ENCODE peak calls at places on chromosomes 12 and 14, in nine cellular contexts. One of them, this sample, is unnamed.

GRCh38 chr14:59221558-59221957 is 33.1 kb downstream of the DAAM1 start:
- DNase-seq in cardiac muscle cell: no peak
- DNase-seq in HepG2: no peak
- DNase-seq in upper lobe of right lung: no peak
- DNase-seq in choroid plexus epithelial cell: no peak
- DNase-seq in CD4-positive, alpha-beta T cell: no peak
- DNase-seq in retinal pigment epithelial cell: no peak
- DNase-seq in GM23338: no peak
- DNase-seq in dorsolateral prefrontal cortex: no peak
- DNase-seq in this sample: no peak

GRCh38 chr14:68695871-68696665 is 96.8 kb downstream of the ZFP36L1 start:
- DNase-seq in CD4-positive, alpha-beta T cell: no peak
- DNase-seq in HepG2: no peak
- DNase-seq in choroid plexus epithelial cell: no peak
- DNase-seq in retinal pigment epithelial cell: no peak
- DNase-seq in dorsolateral prefrontal cortex: no peak
- DNase-seq in GM23338: no peak
- DNase-seq in upper lobe of right lung: no peak
- DNase-seq in cardiac muscle cell: no peak
- DNase-seq in this sample: no peak

GRCh38 chr12:60162988-60163720 is 567.3 kb downstream of the SLC16A7 start:
- DNase-seq in choroid plexus epithelial cell: no peak
- DNase-seq in upper lobe of right lung: no peak
- DNase-seq in dorsolateral prefrontal cortex: no peak
- DNase-seq in CD4-positive, alpha-beta T cell: no peak
- DNase-seq in HepG2: no peak
- DNase-seq in retinal pigment epithelial cell: no peak
- DNase-seq in cardiac muscle cell: peak
- DNase-seq in GM23338: peak
- DNase-seq in this sample: no peak

GRCh38 chr12:12381982-12382381 is 25.1 kb downstream of the BORCS5 start:
- DNase-seq in GM23338: peak
- DNase-seq in CD4-positive, alpha-beta T cell: no peak
- DNase-seq in retinal pigment epithelial cell: no peak
- DNase-seq in dorsolateral prefrontal cortex: no peak
- DNase-seq in choroid plexus epithelial cell: no peak
- DNase-seq in upper lobe of right lung: no peak
- DNase-seq in HepG2: no peak
- DNase-seq in cardiac muscle cell: no peak
- DNase-seq in this sample: no peak

GRCh38 chr14:24094839-24095195 is 706 bp downstream of the PCK2 start:
- DNase-seq in dorsolateral prefrontal cortex: no peak
- DNase-seq in retinal pigment epithelial cell: no peak
- DNase-seq in GM23338: peak
- DNase-seq in CD4-positive, alpha-beta T cell: no peak
- DNase-seq in choroid plexus epithelial cell: peak
- DNase-seq in upper lobe of right lung: peak
- DNase-seq in HepG2: no peak
- DNase-seq in cardiac muscle cell: no peak
- DNase-seq in this sample: no peak

GRCh38 chr12:3728686-3729085 is 24.2 kb downstream of the CRACR2A start:
- DNase-seq in CD4-positive, alpha-beta T cell: no peak
- DNase-seq in dorsolateral prefrontal cortex: no peak
- DNase-seq in choroid plexus epithelial cell: no peak
- DNase-seq in cardiac muscle cell: no peak
- DNase-seq in GM23338: no peak
- DNase-seq in retinal pigment epithelial cell: no peak
- DNase-seq in HepG2: no peak
- DNase-seq in upper lobe of right lung: no peak
- DNase-seq in this sample: no peak

GRCh38 chr12:96886998-96887677 is 19.9 kb upstream of the NEDD1 start:
- DNase-seq in retinal pigment epithelial cell: no peak
- DNase-seq in CD4-positive, alpha-beta T cell: no peak
- DNase-seq in dorsolateral prefrontal cortex: no peak
- DNase-seq in upper lobe of right lung: no peak
- DNase-seq in choroid plexus epithelial cell: peak
- DNase-seq in HepG2: no peak
- DNase-seq in cardiac muscle cell: peak
- DNase-seq in GM23338: peak
- DNase-seq in this sample: no peak

GRCh38 chr14:83485591-83485990 is 1951.9 kb upstream of the SEL1L start:
- DNase-seq in retinal pigment epithelial cell: no peak
- DNase-seq in dorsolateral prefrontal cortex: no peak
- DNase-seq in cardiac muscle cell: no peak
- DNase-seq in upper lobe of right lung: no peak
- DNase-seq in CD4-positive, alpha-beta T cell: no peak
- DNase-seq in choroid plexus epithelial cell: peak
- DNase-seq in HepG2: no peak
- DNase-seq in GM23338: no peak
- DNase-seq in this sample: no peak

GRCh38 chr12:6602526-6602925 is 4.7 kb downstream of the CHD4 start:
- DNase-seq in GM23338: no peak
- DNase-seq in HepG2: no peak
- DNase-seq in retinal pigment epithelial cell: no peak
- DNase-seq in CD4-positive, alpha-beta T cell: no peak
- DNase-seq in upper lobe of right lung: no peak
- DNase-seq in cardiac muscle cell: no peak
- DNase-seq in dorsolateral prefrontal cortex: no peak
- DNase-seq in choroid plexus epithelial cell: no peak
- DNase-seq in this sample: no peak

GRCh38 chr14:60653388-60653690 is 4.1 kb upstream of the SIX1 start:
- DNase-seq in dorsolateral prefrontal cortex: no peak
- DNase-seq in CD4-positive, alpha-beta T cell: no peak
- DNase-seq in retinal pigment epithelial cell: no peak
- DNase-seq in choroid plexus epithelial cell: no peak
- DNase-seq in upper lobe of right lung: no peak
- DNase-seq in HepG2: no peak
- DNase-seq in GM23338: peak
- DNase-seq in cardiac muscle cell: no peak
- DNase-seq in this sample: no peak

GRCh38 chr14:62947291-62947690 is 98.0 kb downstream of the KCNH5 start:
- DNase-seq in GM23338: no peak
- DNase-seq in CD4-positive, alpha-beta T cell: no peak
- DNase-seq in HepG2: no peak
- DNase-seq in upper lobe of right lung: no peak
- DNase-seq in retinal pigment epithelial cell: no peak
- DNase-seq in choroid plexus epithelial cell: no peak
- DNase-seq in dorsolateral prefrontal cortex: no peak
- DNase-seq in cardiac muscle cell: no peak
- DNase-seq in this sample: no peak

GRCh38 chr14:26820578-26820977 is 222.7 kb upstream of the NOVA1 start:
- DNase-seq in upper lobe of right lung: no peak
- DNase-seq in dorsolateral prefrontal cortex: no peak
- DNase-seq in GM23338: no peak
- DNase-seq in retinal pigment epithelial cell: no peak
- DNase-seq in CD4-positive, alpha-beta T cell: no peak
- DNase-seq in cardiac muscle cell: no peak
- DNase-seq in choroid plexus epithelial cell: no peak
- DNase-seq in HepG2: no peak
- DNase-seq in this sample: no peak

GRCh38 chr14:92577321-92577742 is 63.8 kb downstream of the RIN3 start:
- DNase-seq in cardiac muscle cell: no peak
- DNase-seq in upper lobe of right lung: no peak
- DNase-seq in CD4-positive, alpha-beta T cell: no peak
- DNase-seq in retinal pigment epithelial cell: no peak
- DNase-seq in dorsolateral prefrontal cortex: no peak
- DNase-seq in choroid plexus epithelial cell: no peak
- DNase-seq in GM23338: no peak
- DNase-seq in HepG2: no peak
- DNase-seq in this sample: no peak

GRCh38 chr14:98174031-98174430 is 1098.0 kb downstream of the BCL11B start:
- DNase-seq in HepG2: no peak
- DNase-seq in upper lobe of right lung: no peak
- DNase-seq in CD4-positive, alpha-beta T cell: no peak
- DNase-seq in GM23338: no peak
- DNase-seq in retinal pigment epithelial cell: no peak
- DNase-seq in dorsolateral prefrontal cortex: no peak
- DNase-seq in choroid plexus epithelial cell: no peak
- DNase-seq in cardiac muscle cell: no peak
- DNase-seq in this sample: no peak

GRCh38 chr14:54579606-54580005 is 12.7 kb downstream of the SAMD4A start:
- DNase-seq in choroid plexus epithelial cell: peak
- DNase-seq in cardiac muscle cell: no peak
- DNase-seq in retinal pigment epithelial cell: no peak
- DNase-seq in GM23338: no peak
- DNase-seq in dorsolateral prefrontal cortex: no peak
- DNase-seq in HepG2: no peak
- DNase-seq in CD4-positive, alpha-beta T cell: no peak
- DNase-seq in upper lobe of right lung: no peak
- DNase-seq in this sample: no peak

GRCh38 chr12:84492381-84492883 is 420.2 kb downstream of the SLC6A15 start:
- DNase-seq in retinal pigment epithelial cell: no peak
- DNase-seq in GM23338: no peak
- DNase-seq in upper lobe of right lung: no peak
- DNase-seq in cardiac muscle cell: no peak
- DNase-seq in HepG2: no peak
- DNase-seq in choroid plexus epithelial cell: no peak
- DNase-seq in CD4-positive, alpha-beta T cell: no peak
- DNase-seq in dorsolateral prefrontal cortex: no peak
- DNase-seq in this sample: no peak

GRCh38 chr12:84502907-84503787 is 409.5 kb downstream of the SLC6A15 start:
- DNase-seq in GM23338: peak
- DNase-seq in choroid plexus epithelial cell: peak
- DNase-seq in HepG2: peak
- DNase-seq in CD4-positive, alpha-beta T cell: no peak
- DNase-seq in retinal pigment epithelial cell: peak
- DNase-seq in upper lobe of right lung: no peak
- DNase-seq in dorsolateral prefrontal cortex: peak
- DNase-seq in cardiac muscle cell: peak
- DNase-seq in this sample: no peak

GRCh38 chr12:84502180-84502857 is 410.3 kb downstream of the SLC6A15 start:
- DNase-seq in upper lobe of right lung: no peak
- DNase-seq in cardiac muscle cell: no peak
- DNase-seq in dorsolateral prefrontal cortex: no peak
- DNase-seq in retinal pigment epithelial cell: no peak
- DNase-seq in CD4-positive, alpha-beta T cell: no peak
- DNase-seq in HepG2: no peak
- DNase-seq in GM23338: no peak
- DNase-seq in choroid plexus epithelial cell: no peak
- DNase-seq in this sample: no peak

GRCh38 chr12:84497819-84498218 is 414.8 kb downstream of the SLC6A15 start:
- DNase-seq in dorsolateral prefrontal cortex: no peak
- DNase-seq in CD4-positive, alpha-beta T cell: no peak
- DNase-seq in GM23338: peak
- DNase-seq in cardiac muscle cell: peak
- DNase-seq in choroid plexus epithelial cell: peak
- DNase-seq in upper lobe of right lung: no peak
- DNase-seq in retinal pigment epithelial cell: no peak
- DNase-seq in HepG2: peak
- DNase-seq in this sample: no peak
- TF ChIP-seq CTCF in dorsolateral prefrontal cortex: no peak
- TF ChIP-seq CTCF in CD4-positive, alpha-beta T cell: no peak
- TF ChIP-seq CTCF in GM23338: peak
- TF ChIP-seq CTCF in cardiac muscle cell: peak
- TF ChIP-seq CTCF in choroid plexus epithelial cell: peak
- TF ChIP-seq CTCF in upper lobe of right lung: no peak
- TF ChIP-seq CTCF in retinal pigment epithelial cell: peak
- TF ChIP-seq CTCF in HepG2: peak
- TF ChIP-seq CTCF in this sample: peak

DNA sequence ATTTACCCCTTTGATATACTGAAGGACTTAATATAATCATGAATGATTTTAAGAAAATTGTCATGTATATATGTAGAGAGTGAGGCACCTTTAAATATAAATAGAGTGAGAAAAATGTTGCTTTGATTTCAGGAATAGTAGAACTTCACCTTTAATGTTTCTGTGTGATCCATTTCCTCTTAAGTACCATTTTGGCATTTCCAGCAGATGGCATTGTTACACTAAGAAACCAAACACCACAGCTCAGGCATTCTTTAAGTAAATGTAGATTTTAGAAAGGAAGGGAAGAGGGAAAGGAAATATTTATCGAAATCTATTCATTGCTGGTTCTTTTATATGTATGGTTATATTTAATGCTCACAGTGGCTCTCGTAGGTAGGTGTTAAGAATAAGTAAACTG is 556.7 kb upstream of the FBXO33 start:
- DNase-seq in GM23338: peak
- DNase-seq in HepG2: peak
- DNase-seq in CD4-positive, alpha-beta T cell: no peak
- DNase-seq in cardiac muscle cell: peak
- DNase-seq in choroid plexus epithelial cell: peak
- DNase-seq in dorsolateral prefrontal cortex: no peak
- DNase-seq in upper lobe of right lung: no peak
- DNase-seq in retinal pigment epithelial cell: peak
- DNase-seq in this sample: no peak
- TF ChIP-seq CTCF in GM23338: peak
- TF ChIP-seq CTCF in HepG2: peak
- TF ChIP-seq CTCF in CD4-positive, alpha-beta T cell: no peak
- TF ChIP-seq CTCF in cardiac muscle cell: peak
- TF ChIP-seq CTCF in choroid plexus epithelial cell: peak
- TF ChIP-seq CTCF in dorsolateral prefrontal cortex: peak
- TF ChIP-seq CTCF in upper lobe of right lung: peak
- TF ChIP-seq CTCF in retinal pigment epithelial cell: peak
- TF ChIP-seq CTCF in this sample: peak

GRCh38 chr12:94200069-94200468 is 51.7 kb downstream of the PLXNC1 start:
- DNase-seq in choroid plexus epithelial cell: no peak
- DNase-seq in upper lobe of right lung: no peak
- DNase-seq in retinal pigment epithelial cell: no peak
- DNase-seq in GM23338: no peak
- DNase-seq in CD4-positive, alpha-beta T cell: no peak
- DNase-seq in HepG2: peak
- DNase-seq in dorsolateral prefrontal cortex: no peak
- DNase-seq in cardiac muscle cell: no peak
- DNase-seq in this sample: no peak

GRCh38 chr12:94200695-94201094 is 52.3 kb downstream of the PLXNC1 start:
- DNase-seq in cardiac muscle cell: no peak
- DNase-seq in HepG2: no peak
- DNase-seq in choroid plexus epithelial cell: no peak
- DNase-seq in dorsolateral prefrontal cortex: no peak
- DNase-seq in upper lobe of right lung: no peak
- DNase-seq in CD4-positive, alpha-beta T cell: no peak
- DNase-seq in GM23338: no peak
- DNase-seq in retinal pigment epithelial cell: no peak
- DNase-seq in this sample: no peak

GRCh38 chr12:94195483-94195882 is 47.1 kb downstream of the PLXNC1 start:
- DNase-seq in HepG2: no peak
- DNase-seq in dorsolateral prefrontal cortex: no peak
- DNase-seq in retinal pigment epithelial cell: no peak
- DNase-seq in CD4-positive, alpha-beta T cell: no peak
- DNase-seq in GM23338: peak
- DNase-seq in upper lobe of right lung: no peak
- DNase-seq in cardiac muscle cell: no peak
- DNase-seq in choroid plexus epithelial cell: no peak
- DNase-seq in this sample: no peak

GRCh38 chr12:94198469-94198868 is 50.1 kb downstream of the PLXNC1 start:
- DNase-seq in upper lobe of right lung: no peak
- DNase-seq in HepG2: no peak
- DNase-seq in dorsolateral prefrontal cortex: no peak
- DNase-seq in retinal pigment epithelial cell: no peak
- DNase-seq in choroid plexus epithelial cell: no peak
- DNase-seq in cardiac muscle cell: no peak
- DNase-seq in CD4-positive, alpha-beta T cell: no peak
- DNase-seq in GM23338: no peak
- DNase-seq in this sample: no peak

GRCh38 chr12:94198872-94199271 is 50.5 kb downstream of the PLXNC1 start:
- DNase-seq in GM23338: peak
- DNase-seq in HepG2: no peak
- DNase-seq in upper lobe of right lung: no peak
- DNase-seq in CD4-positive, alpha-beta T cell: no peak
- DNase-seq in retinal pigment epithelial cell: no peak
- DNase-seq in cardiac muscle cell: no peak
- DNase-seq in choroid plexus epithelial cell: no peak
- DNase-seq in dorsolateral prefrontal cortex: no peak
- DNase-seq in this sample: no peak
- TF ChIP-seq CTCF in GM23338: peak
- TF ChIP-seq CTCF in HepG2: no peak
- TF ChIP-seq CTCF in upper lobe of right lung: no peak
- TF ChIP-seq CTCF in CD4-positive, alpha-beta T cell: no peak
- TF ChIP-seq CTCF in retinal pigment epithelial cell: peak
- TF ChIP-seq CTCF in cardiac muscle cell: no peak
- TF ChIP-seq CTCF in choroid plexus epithelial cell: peak
- TF ChIP-seq CTCF in dorsolateral prefrontal cortex: no peak
- TF ChIP-seq CTCF in this sample: no peak

GRCh38 chr12:50111693-50112455 is at the start of gene COX14:
- DNase-seq in choroid plexus epithelial cell: peak
- DNase-seq in CD4-positive, alpha-beta T cell: peak
- DNase-seq in cardiac muscle cell: peak
- DNase-seq in dorsolateral prefrontal cortex: peak
- DNase-seq in retinal pigment epithelial cell: peak
- DNase-seq in upper lobe of right lung: peak
- DNase-seq in HepG2: peak
- DNase-seq in GM23338: peak
- DNase-seq in this sample: peak
- TF ChIP-seq CTCF in choroid plexus epithelial cell: peak
- TF ChIP-seq CTCF in CD4-positive, alpha-beta T cell: peak
- TF ChIP-seq CTCF in cardiac muscle cell: peak
- TF ChIP-seq CTCF in dorsolateral prefrontal cortex: peak
- TF ChIP-seq CTCF in retinal pigment epithelial cell: peak
- TF ChIP-seq CTCF in upper lobe of right lung: peak
- TF ChIP-seq CTCF in HepG2: peak
- TF ChIP-seq CTCF in GM23338: peak
- TF ChIP-seq CTCF in this sample: peak